ENCODE peak calls at places on chromosomes 1 and 21, in nine cellular contexts. T is HCT116, G is mesendoderm, Z is osteoblast, N is A549, E is PC-3, J is fibroblast of lung, C is PC-9, B is endothelial cell of umbilical vein. L is an unnamed sample.

GRCh38 chr1:158961178-158961577 is 29.8 kb downstream of the PYHIN1 start:
- DNase-seq in T (no peak), G (no peak), Z (peak; percentile 37), N (no peak), E (peak; percentile 26), J (no peak), C (no peak), B (no peak), L (no peak)

GRCh38 chr1:222369148-222369547 is 178.8 kb downstream of the HHIPL2 start:
- DNase-seq in T (no peak), G (no peak), Z (no peak), N (no peak), E (no peak), J (no peak), C (no peak), B (no peak), L (no peak)

GRCh38 chr1:43981135-43981491 is 2.1 kb downstream of the B4GALT2 start:
- DNase-seq in T (no peak), G (no peak), Z (peak; percentile 69), N (no peak), E (no peak), J (no peak), C (no peak), B (no peak), L (no peak)

GRCh38 chr1:199168895-199169294 is 530.1 kb downstream of the PTPRC start:
- DNase-seq in T (no peak), G (no peak), Z (no peak), N (no peak), E (no peak), J (no peak), C (no peak), B (no peak), L (no peak)

GRCh38 chr1:225537554-225538251 is 109.9 kb upstream of the LBR start:
- DNase-seq in T (no peak), G (peak; percentile 22), Z (no peak), N (no peak), E (no peak), J (no peak), C (no peak), B (no peak), L (no peak)

GRCh38 chr1:170461762-170462384 is 70.1 kb upstream of the GORAB start:
- DNase-seq in T (no peak), G (no peak), Z (peak; percentile 48), N (no peak), E (peak; percentile 42), J (peak; percentile 83), C (no peak), B (no peak), L (peak; percentile 97)

GRCh38 chr1:9291914-9292360 is 757 bp upstream of the SPSB1 start:
- DNase-seq in T (no peak), G (peak; percentile 55), Z (no peak), N (peak; percentile 42), E (peak; percentile 81), J (peak; percentile 75), C (no peak), B (peak; percentile 85), L (peak; percentile 53)

GRCh38 chr21:29017639-29018237 is 1.4 kb downstream of the RWDD2B start:
- DNase-seq in T (no peak), G (no peak), Z (peak; percentile 52), N (no peak), E (no peak), J (no peak), C (no peak), B (peak; percentile 82), L (no peak)

GRCh38 chr1:65773391-65773790 is 19.3 kb upstream of the PDE4B start:
- DNase-seq in T (no peak), G (no peak), Z (no peak), N (no peak), E (peak; percentile 85), J (no peak), C (no peak), B (no peak), L (peak; percentile 25)

GRCh38 chr1:225603538-225604354 is 49.2 kb downstream of the ENAH start:
- DNase-seq in T (peak; percentile 54), G (no peak), Z (peak; percentile 86), N (peak; percentile 37), E (peak; percentile 71), J (peak; percentile 78), C (peak; percentile 72), B (peak; percentile 87), L (peak; percentile 73)

GRCh38 chr1:94329986-94330385 is 88.2 kb upstream of the ABCD3 start:
- DNase-seq in T (no peak), G (peak; percentile 77), Z (no peak), N (peak; percentile 37), E (peak; percentile 31), J (peak; percentile 62), C (no peak), B (peak; percentile 76), L (no peak)

GRCh38 chr21:44932366-44933181 is 7.3 kb upstream of the SLX9 start:
- DNase-seq in T (no peak), G (no peak), Z (peak; percentile 94), N (no peak), E (peak; percentile 56), J (no peak), C (no peak), B (no peak), L (no peak)

GRCh38 chr1:25247024-25247828 is at the start of gene RSRP1:
- DNase-seq in T (peak; percentile 93), G (peak; percentile 99), Z (peak; percentile 99), N (peak; percentile 96), E (peak; percentile 97), J (peak; percentile 98), C (peak; percentile 81), B (peak; percentile 99), L (peak; percentile 89)

GRCh38 chr1:43435146-43436145 is 18.3 kb downstream of the HYI start:
- DNase-seq in T (no peak), G (peak; percentile 45), Z (peak; percentile 93), N (no peak), E (no peak), J (peak; percentile 63), C (no peak), B (no peak), L (peak; percentile 16)

GRCh38 chr21:41759214-41759840 is 7.5 kb downstream of the RIPK4 start:
- DNase-seq in T (no peak), G (no peak), Z (peak; percentile 81), N (no peak), E (peak; percentile 51), J (no peak), C (peak; percentile 65), B (no peak), L (no peak)

GRCh38 chr21:28975401-28975800 is 17.3 kb downstream of the LTN1 start:
- DNase-seq in T (no peak), G (no peak), Z (no peak), N (no peak), E (no peak), J (peak; percentile 67), C (no peak), B (no peak), L (no peak)

GRCh38 chr1:101756411-101756810 is 240.3 kb downstream of the OLFM3 start:
- DNase-seq in T (no peak), G (no peak), Z (no peak), N (no peak), E (no peak), J (no peak), C (no peak), B (no peak), L (no peak)

GRCh38 chr21:43848771-43849170 is 16.3 kb upstream of the AGPAT3 start:
- DNase-seq in T (no peak), G (no peak), Z (no peak), N (no peak), E (no peak), J (no peak), C (no peak), B (no peak), L (no peak)

GRCh38 chr21:35265170-35265877 is 216.2 kb upstream of the RUNX1 start:
- DNase-seq in T (peak; percentile 52), G (no peak), Z (no peak), N (peak; percentile 64), E (peak; percentile 94), J (peak; percentile 61), C (peak; percentile 75), B (peak; percentile 20), L (peak; percentile 66)

GRCh38 chr1:201594575-201595245 is 55.8 kb downstream of the NAV1 start:
- DNase-seq in T (no peak), G (peak; percentile 63), Z (no peak), N (no peak), E (no peak), J (no peak), C (no peak), B (no peak), L (no peak)

GRCh38 chr1:115837386-115837761 is 3.6 kb downstream of the NHLH2 start:
- DNase-seq in T (no peak), G (no peak), Z (peak; percentile 87), N (no peak), E (no peak), J (no peak), C (no peak), B (no peak), L (no peak)
- H3K4me2 ChIP-seq in T (no peak overlapping the region), G (peak overlapping the region; percentile 96), Z (no peak overlapping the region), N (no peak overlapping the region), E (no peak overlapping the region), J (no peak overlapping the region), C (no peak overlapping the region), B (no peak overlapping the region), L (no peak overlapping the region)

GRCh38 chr1:3259020-3259419 is 190.0 kb downstream of the PRDM16 start:
- DNase-seq in T (no peak), G (no peak), Z (peak; percentile 82), N (no peak), E (no peak), J (no peak), C (no peak), B (no peak), L (no peak)
- H3K4me3 ChIP-seq in T (no peak overlapping the region), G (no peak overlapping the region), Z (no peak overlapping the region), N (no peak overlapping the region), E (no peak overlapping the region), J (no peak overlapping the region), C (no peak overlapping the region), B (no peak overlapping the region), L (no peak overlapping the region)

GRCh38 chr1:224331326-224331725 is 1.4 kb upstream of the NVL start:
- DNase-seq in T (no peak), G (no peak), Z (no peak), N (no peak), E (no peak), J (no peak), C (no peak), B (no peak), L (no peak)
- H3K4me2 ChIP-seq in T (peak overlapping the region; percentile 92), G (no peak overlapping the region), Z (peak overlapping the region; percentile 93), N (peak overlapping the region; percentile 87), E (peak overlapping the region; percentile 82), J (no peak overlapping the region), C (peak overlapping the region; percentile 88), B (peak overlapping the region; percentile 76), L (no peak overlapping the region)

GRCh38 chr1:62778208-62778607 is 5.7 kb upstream of the ATG4C start:
- DNase-seq in T (no peak), G (peak; percentile 71), Z (peak; percentile 31), N (no peak), E (no peak), J (no peak), C (no peak), B (no peak), L (no peak)

GRCh38 chr1:62782197-62782886 is 1.6 kb upstream of the ATG4C start:
- DNase-seq in T (no peak), G (no peak), Z (peak; percentile 29), N (no peak), E (peak; percentile 15), J (peak; percentile 74), C (peak; percentile 56), B (no peak), L (peak; percentile 26)

GRCh38 chr1:62784509-62785365 is 805 bp downstream of the ATG4C start:
- DNase-seq in T (no peak), G (no peak), Z (peak; percentile 80), N (peak; percentile 10), E (no peak), J (peak; percentile 38), C (no peak), B (peak; percentile 11), L (peak; percentile 15)

GRCh38 chr1:62783736-62784508 is at the start of gene ATG4C:
- DNase-seq in T (peak; percentile 96), G (peak; percentile 99), Z (peak; percentile 95), N (peak; percentile 99), E (peak; percentile 94), J (peak; percentile 99), C (peak; percentile 95), B (peak; percentile 99), L (peak; percentile 99)
- H3K4me3 ChIP-seq in T (peak within 1 kb of the TSS; percentile 87), G (peak within 1 kb of the TSS; percentile 79), Z (peak within 1 kb of the TSS; percentile 100), N (peak within 1 kb of the TSS; percentile 75), E (peak within 1 kb of the TSS; percentile 92), J (peak within 1 kb of the TSS; percentile 99), C (peak within 1 kb of the TSS; percentile 86), B (peak within 1 kb of the TSS; percentile 66), L (peak within 1 kb of the TSS; percentile 99)